ENCODE peak calls at places on chromosomes 16 and 17, in nine cellular contexts. One of them, this sample, is unnamed. For H3K4me1 and H3K27me3, the result is how much of the 10 kb centered on the place peaks cover.

GRCh38 chr17:67274466-67274865 is 29.5 kb upstream of the HELZ start:
- DNase-seq in IMR-90: no peak
- DNase-seq in BE2C: no peak
- DNase-seq in left lung: no peak
- DNase-seq in heart left ventricle: no peak
- DNase-seq in cardiac muscle cell: no peak
- DNase-seq in Peyer's patch: no peak
- DNase-seq in NT2/D1: no peak
- DNase-seq in SJCRH30: no peak
- DNase-seq in this sample: no peak

GRCh38 chr17:78398390-78398789 is 19.9 kb downstream of the PGS1 start:
- DNase-seq in left lung: no peak
- DNase-seq in NT2/D1: no peak
- DNase-seq in IMR-90: no peak
- DNase-seq in heart left ventricle: no peak
- DNase-seq in cardiac muscle cell: no peak
- DNase-seq in Peyer's patch: no peak
- DNase-seq in SJCRH30: no peak
- DNase-seq in BE2C: no peak
- DNase-seq in this sample: no peak

GRCh38 chr17:19003966-19004600 is 481 bp downstream of the FAM83G start:
- DNase-seq in heart left ventricle: no peak
- DNase-seq in Peyer's patch: peak
- DNase-seq in IMR-90: peak
- DNase-seq in SJCRH30: no peak
- DNase-seq in NT2/D1: no peak
- DNase-seq in BE2C: no peak
- DNase-seq in cardiac muscle cell: peak
- DNase-seq in left lung: no peak
- DNase-seq in this sample: peak

GRCh38 chr17:64617125-64617780 is 44.9 kb downstream of the SMURF2 start:
- DNase-seq in IMR-90: peak
- DNase-seq in left lung: no peak
- DNase-seq in NT2/D1: no peak
- DNase-seq in SJCRH30: no peak
- DNase-seq in BE2C: no peak
- DNase-seq in Peyer's patch: no peak
- DNase-seq in cardiac muscle cell: no peak
- DNase-seq in heart left ventricle: no peak
- DNase-seq in this sample: no peak

GRCh38 chr17:1576500-1576899 is 13.9 kb upstream of the PITPNA start:
- DNase-seq in cardiac muscle cell: no peak
- DNase-seq in left lung: no peak
- DNase-seq in Peyer's patch: no peak
- DNase-seq in NT2/D1: no peak
- DNase-seq in BE2C: no peak
- DNase-seq in heart left ventricle: no peak
- DNase-seq in SJCRH30: no peak
- DNase-seq in IMR-90: no peak
- DNase-seq in this sample: no peak

GRCh38 chr17:29368926-29369325 is 21.2 kb upstream of the TAOK1 start:
- DNase-seq in heart left ventricle: no peak
- DNase-seq in cardiac muscle cell: peak
- DNase-seq in Peyer's patch: no peak
- DNase-seq in IMR-90: peak
- DNase-seq in SJCRH30: no peak
- DNase-seq in left lung: peak
- DNase-seq in BE2C: no peak
- DNase-seq in NT2/D1: no peak
- DNase-seq in this sample: no peak

GRCh38 chr17:17055286-17056166 is 13.3 kb downstream of the MPRIP start:
- DNase-seq in Peyer's patch: no peak
- DNase-seq in cardiac muscle cell: no peak
- DNase-seq in IMR-90: no peak
- DNase-seq in left lung: no peak
- DNase-seq in SJCRH30: no peak
- DNase-seq in NT2/D1: no peak
- DNase-seq in BE2C: no peak
- DNase-seq in heart left ventricle: no peak
- DNase-seq in this sample: no peak

GRCh38 chr16:20763461-20764232 is at the start of gene ACSM3:
- DNase-seq in SJCRH30: peak
- DNase-seq in BE2C: no peak
- DNase-seq in left lung: peak
- DNase-seq in Peyer's patch: peak
- DNase-seq in heart left ventricle: no peak
- DNase-seq in NT2/D1: no peak
- DNase-seq in IMR-90: peak
- DNase-seq in cardiac muscle cell: peak
- DNase-seq in this sample: peak

GRCh38 chr16:8858994-8859912 is 9.6 kb downstream of the CARHSP1 start:
- DNase-seq in cardiac muscle cell: no peak
- DNase-seq in heart left ventricle: no peak
- DNase-seq in IMR-90: no peak
- DNase-seq in Peyer's patch: no peak
- DNase-seq in BE2C: no peak
- DNase-seq in NT2/D1: no peak
- DNase-seq in SJCRH30: no peak
- DNase-seq in left lung: peak
- DNase-seq in this sample: no peak

GRCh38 chr17:61129876-61130275 is 269.8 kb upstream of the TBX2 start:
- DNase-seq in cardiac muscle cell: no peak
- DNase-seq in Peyer's patch: no peak
- DNase-seq in IMR-90: peak
- DNase-seq in NT2/D1: no peak
- DNase-seq in SJCRH30: no peak
- DNase-seq in heart left ventricle: no peak
- DNase-seq in BE2C: no peak
- DNase-seq in left lung: no peak
- DNase-seq in this sample: no peak

GRCh38 chr16:60142991-60143705 is 1409.0 kb upstream of the GOT2 start:
- DNase-seq in heart left ventricle: no peak
- DNase-seq in Peyer's patch: no peak
- DNase-seq in BE2C: no peak
- DNase-seq in cardiac muscle cell: no peak
- DNase-seq in IMR-90: no peak
- DNase-seq in NT2/D1: no peak
- DNase-seq in SJCRH30: no peak
- DNase-seq in left lung: no peak
- DNase-seq in this sample: no peak

GRCh38 chr17:65235284-65235683 is 98.1 kb downstream of the RGS9 start:
- DNase-seq in heart left ventricle: no peak
- DNase-seq in SJCRH30: no peak
- DNase-seq in left lung: no peak
- DNase-seq in cardiac muscle cell: no peak
- DNase-seq in IMR-90: no peak
- DNase-seq in NT2/D1: no peak
- DNase-seq in BE2C: no peak
- DNase-seq in Peyer's patch: no peak
- DNase-seq in this sample: no peak

GRCh38 chr17:41029633-41030245 is at the start of gene KRTAP1-4:
- DNase-seq in left lung: no peak
- DNase-seq in heart left ventricle: peak
- DNase-seq in cardiac muscle cell: no peak
- DNase-seq in IMR-90: no peak
- DNase-seq in BE2C: no peak
- DNase-seq in SJCRH30: no peak
- DNase-seq in Peyer's patch: no peak
- DNase-seq in NT2/D1: no peak
- DNase-seq in this sample: no peak

GRCh38 chr17:49991409-49991808 is 3.6 kb downstream of the DLX3 start:
- DNase-seq in BE2C: no peak
- DNase-seq in SJCRH30: no peak
- DNase-seq in Peyer's patch: no peak
- DNase-seq in NT2/D1: no peak
- DNase-seq in IMR-90: no peak
- DNase-seq in left lung: no peak
- DNase-seq in heart left ventricle: no peak
- DNase-seq in cardiac muscle cell: no peak
- DNase-seq in this sample: no peak

DNA sequence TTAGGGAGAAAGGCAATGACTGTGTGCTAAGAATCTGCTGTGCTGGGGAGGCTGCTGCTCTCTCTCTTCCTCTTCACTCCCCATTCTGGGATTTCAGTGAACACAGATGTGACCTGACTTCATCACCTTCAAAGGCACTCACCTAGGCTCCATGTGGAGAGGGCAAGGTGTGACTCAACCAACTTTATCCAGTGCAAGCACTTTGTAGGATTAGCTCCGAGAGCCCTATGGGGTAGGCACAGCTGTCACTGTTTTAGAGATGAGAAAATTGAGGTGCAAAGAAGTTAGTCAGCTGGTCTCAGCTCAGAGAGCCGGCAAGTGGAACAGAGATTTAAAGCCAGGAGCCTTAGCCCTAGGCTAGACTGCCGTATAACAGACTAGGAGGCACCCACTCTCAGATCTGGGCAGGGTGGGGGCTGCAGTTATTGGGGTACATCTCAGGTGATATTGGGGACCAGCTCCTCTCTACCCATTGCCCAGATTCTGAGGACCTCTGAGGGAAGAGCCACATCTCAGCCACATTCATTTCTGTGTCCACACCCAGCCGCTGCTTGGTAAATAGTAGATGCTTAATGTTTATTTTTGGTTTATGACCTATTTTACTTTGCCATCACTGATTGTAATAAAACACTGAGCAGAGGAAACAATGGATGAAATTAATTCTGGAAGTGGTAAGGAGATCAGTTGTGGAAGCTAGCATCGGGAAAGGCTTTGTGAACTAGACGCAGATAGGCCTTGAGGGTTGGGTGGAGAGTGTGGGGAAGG is 138.8 kb downstream of the CCDC182 start:
- DNase-seq in cardiac muscle cell: no peak
- DNase-seq in SJCRH30: no peak
- DNase-seq in left lung: no peak
- DNase-seq in heart left ventricle: no peak
- DNase-seq in Peyer's patch: no peak
- DNase-seq in NT2/D1: no peak
- DNase-seq in BE2C: no peak
- DNase-seq in IMR-90: no peak
- DNase-seq in this sample: no peak
- H3K4me1 ChIP-seq in cardiac muscle cell: under half
- H3K4me1 ChIP-seq in SJCRH30: under half
- H3K4me1 ChIP-seq in left lung: under half
- H3K4me1 ChIP-seq in heart left ventricle: under half
- H3K4me1 ChIP-seq in Peyer's patch: under half
- H3K4me1 ChIP-seq in NT2/D1: under half
- H3K4me1 ChIP-seq in BE2C: half or more
- H3K4me1 ChIP-seq in IMR-90: under half
- H3K4me1 ChIP-seq in this sample: half or more

DNA sequence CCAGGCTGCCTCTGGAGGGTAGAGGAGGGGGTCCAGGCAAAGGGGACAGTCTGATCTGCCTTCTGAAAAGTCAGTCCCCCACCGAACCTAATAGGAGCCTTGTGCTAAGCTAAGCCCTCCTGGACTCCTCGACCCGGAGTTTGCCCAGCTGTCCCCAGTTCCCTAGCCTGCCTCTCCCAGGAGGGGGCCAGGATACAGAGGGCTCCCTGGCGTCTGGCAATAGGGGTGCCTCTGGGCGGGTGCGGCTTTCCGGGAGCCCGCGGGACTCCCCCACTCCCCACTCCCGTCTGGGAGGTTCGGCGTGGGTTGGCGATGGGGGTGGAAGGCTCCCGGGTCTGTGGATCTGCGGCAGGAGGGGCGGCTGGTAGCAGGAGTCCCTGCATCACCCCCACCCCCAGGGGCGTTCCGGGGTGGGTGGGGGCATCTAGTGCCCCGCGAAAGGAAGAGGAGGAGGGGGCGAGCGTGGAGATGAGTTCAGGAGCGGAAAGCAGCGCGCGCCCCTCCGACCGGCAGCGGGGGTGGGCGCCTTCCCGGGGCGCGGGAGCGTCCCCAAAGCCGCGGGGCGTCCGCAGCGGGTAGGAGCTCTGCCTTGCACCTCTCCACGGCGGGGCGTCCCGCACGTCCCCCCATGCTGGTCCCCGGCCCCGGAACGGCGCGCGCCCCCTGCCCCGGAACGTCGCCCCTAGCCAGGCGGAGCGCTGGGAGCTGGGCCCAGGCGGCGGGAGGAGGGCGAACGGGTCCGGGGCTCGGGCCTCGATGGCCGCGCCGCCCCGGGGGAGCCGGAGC is 1.1 kb downstream of the GSG1L start:
- DNase-seq in SJCRH30: no peak
- DNase-seq in Peyer's patch: no peak
- DNase-seq in cardiac muscle cell: no peak
- DNase-seq in IMR-90: no peak
- DNase-seq in heart left ventricle: peak
- DNase-seq in left lung: no peak
- DNase-seq in NT2/D1: no peak
- DNase-seq in BE2C: no peak
- DNase-seq in this sample: no peak
- H3K27me3 ChIP-seq in SJCRH30: under half
- H3K27me3 ChIP-seq in Peyer's patch: under half
- H3K27me3 ChIP-seq in cardiac muscle cell: half or more
- H3K27me3 ChIP-seq in IMR-90: half or more
- H3K27me3 ChIP-seq in heart left ventricle: half or more
- H3K27me3 ChIP-seq in left lung: half or more
- H3K27me3 ChIP-seq in NT2/D1: under half
- H3K27me3 ChIP-seq in BE2C: half or more
- H3K27me3 ChIP-seq in this sample: under half

DNA sequence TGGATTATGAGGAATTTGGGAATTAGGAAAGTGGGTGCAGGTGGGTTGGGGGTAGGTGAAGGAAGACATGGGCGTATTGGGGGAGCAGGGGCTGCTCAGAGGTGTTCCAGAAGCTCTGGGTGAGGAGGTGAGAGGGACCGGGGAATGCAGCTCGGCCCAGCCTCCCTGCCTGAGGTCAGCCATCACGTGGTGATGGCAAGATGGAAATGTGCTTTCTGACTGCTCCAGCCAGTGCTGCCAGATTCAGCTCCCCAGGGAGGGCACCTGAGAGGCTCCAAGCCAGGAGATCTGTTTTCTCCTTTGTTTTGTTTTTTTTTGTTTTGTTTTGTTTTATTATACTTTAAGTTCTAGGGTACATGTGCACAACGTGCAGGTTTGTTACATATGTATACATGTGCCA is 35.2 kb upstream of the STH start:
- DNase-seq in SJCRH30: no peak
- DNase-seq in cardiac muscle cell: no peak
- DNase-seq in BE2C: peak
- DNase-seq in Peyer's patch: no peak
- DNase-seq in IMR-90: no peak
- DNase-seq in NT2/D1: no peak
- DNase-seq in heart left ventricle: no peak
- DNase-seq in left lung: peak
- DNase-seq in this sample: no peak
- H3K4me1 ChIP-seq in SJCRH30: under half
- H3K4me1 ChIP-seq in cardiac muscle cell: under half
- H3K4me1 ChIP-seq in BE2C: under half
- H3K4me1 ChIP-seq in Peyer's patch: under half
- H3K4me1 ChIP-seq in IMR-90: under half
- H3K4me1 ChIP-seq in NT2/D1: under half
- H3K4me1 ChIP-seq in heart left ventricle: under half
- H3K4me1 ChIP-seq in left lung: under half
- H3K4me1 ChIP-seq in this sample: under half

DNA sequence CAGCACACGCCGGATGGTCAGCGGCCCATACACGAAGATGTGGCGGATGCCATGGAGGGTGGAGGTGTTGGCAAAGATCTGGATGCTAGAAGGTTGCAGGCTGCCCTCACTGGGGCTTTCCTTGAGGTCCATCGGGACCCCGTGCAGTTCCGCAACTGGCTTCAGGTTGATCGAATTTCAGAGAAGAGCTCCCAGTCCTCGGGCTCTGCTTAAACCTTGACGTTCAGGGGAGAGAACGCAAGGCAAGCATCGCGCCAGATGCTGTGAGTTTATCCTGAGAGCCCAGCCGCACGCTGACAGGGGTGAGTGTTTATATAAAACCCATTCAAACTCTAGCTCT is 98.7 kb upstream of the CCL2 start:
- DNase-seq in left lung: no peak
- DNase-seq in NT2/D1: no peak
- DNase-seq in heart left ventricle: no peak
- DNase-seq in IMR-90: no peak
- DNase-seq in cardiac muscle cell: no peak
- DNase-seq in Peyer's patch: no peak
- DNase-seq in BE2C: no peak
- DNase-seq in SJCRH30: no peak
- DNase-seq in this sample: no peak
- H3K27me3 ChIP-seq in left lung: half or more
- H3K27me3 ChIP-seq in NT2/D1: under half
- H3K27me3 ChIP-seq in heart left ventricle: half or more
- H3K27me3 ChIP-seq in IMR-90: half or more
- H3K27me3 ChIP-seq in cardiac muscle cell: half or more
- H3K27me3 ChIP-seq in Peyer's patch: under half
- H3K27me3 ChIP-seq in BE2C: half or more
- H3K27me3 ChIP-seq in SJCRH30: under half
- H3K27me3 ChIP-seq in this sample: under half